ENCODE peak calls at places on chromosome 17, in ten cellular contexts. J is GM12865; D is activated CD8-positive, alpha-beta T cell treated with anti-CD3 and anti-CD28 coated beads, Interleukin-2, amount 10 ng/mL, durations not matched to agents 7 days and 5 days; P is fibroblast of lung; C is T-helper 1 cell; W is posterior cingulate gyrus; V is T-cell; Z is HEK293T; I is stimulated activated CD8-positive, alpha-beta memory T cell treated with anti-CD3 and anti-CD28 coated beads, Interleukin-7, amount 100 ng/mL, for 1 hour; G is AG08395. N is an unnamed sample.

GRCh38 chr17:72332367-72332766 is 211.5 kb downstream of the SOX9 start:
- DNase-seq in J (peak; percentile 62), D (no peak), P (no peak), C (no peak), W (no peak), V (no peak), Z (no peak), I (no peak), G (no peak), N (no peak)

GRCh38 chr17:4898351-4898750 is 985 bp upstream of the C17orf107 start:
- DNase-seq in J (no peak), D (no peak), P (no peak), C (no peak), W (no peak), V (no peak), Z (no peak), I (no peak), G (no peak), N (no peak)

GRCh38 chr17:33561935-33562334 is 268.8 kb upstream of the ASIC2 start:
- DNase-seq in J (peak; percentile 66), D (no peak), P (no peak), C (no peak), W (no peak), V (no peak), Z (no peak), I (no peak), G (no peak), N (no peak)

GRCh38 chr17:49165143-49165542 is 32.6 kb downstream of the B4GALNT2 start:
- DNase-seq in J (no peak), D (no peak), P (no peak), C (no peak), W (no peak), V (no peak), Z (no peak), I (no peak), G (no peak), N (no peak)

GRCh38 chr17:81453049-81453448 is 57.8 kb downstream of the BAHCC1 start:
- DNase-seq in J (no peak), D (no peak), P (no peak), C (no peak), W (peak; percentile 29), V (no peak), Z (no peak), I (no peak), G (no peak), N (no peak)

GRCh38 chr17:4967539-4968165 is at the start of gene SPAG7:
- DNase-seq in J (peak; percentile 99), D (peak; percentile 95), P (peak; percentile 97), C (peak; percentile 86), W (peak; percentile 94), V (peak; percentile 90), Z (peak; percentile 93), I (peak; percentile 88), G (peak; percentile 96), N (peak; percentile 100)

GRCh38 chr17:56289321-56289720 is 136.0 kb downstream of the ANKFN1 start:
- DNase-seq in J (no peak), D (no peak), P (no peak), C (no peak), W (no peak), V (no peak), Z (no peak), I (no peak), G (peak; percentile 30), N (no peak)

GRCh38 chr17:74972973-74973328 is 392 bp upstream of the HID1 start:
- DNase-seq in J (no peak), D (no peak), P (no peak), C (no peak), W (no peak), V (no peak), Z (no peak), I (no peak), G (no peak), N (no peak)

GRCh38 chr17:63929860-63930766 is 2.0 kb downstream of the CD79B start:
- DNase-seq in J (no peak), D (no peak), P (no peak), C (no peak), W (no peak), V (no peak), Z (no peak), I (no peak), G (no peak), N (no peak)

GRCh38 chr17:4148611-4149308 is 5.8 kb downstream of the CYB5D2 start:
- DNase-seq in J (no peak), D (no peak), P (no peak), C (no peak), W (no peak), V (no peak), Z (no peak), I (no peak), G (no peak), N (no peak)

GRCh38 chr17:67993998-67994361 is 2.3 kb downstream of the C17orf58 start:
- DNase-seq in J (peak; percentile 40), D (no peak), P (no peak), C (no peak), W (no peak), V (no peak), Z (peak; percentile 36), I (no peak), G (no peak), N (no peak)

GRCh38 chr17:50064253-50064991 is 8.5 kb downstream of the ITGA3 start:
- DNase-seq in J (no peak), D (no peak), P (peak; percentile 97), C (no peak), W (peak; percentile 50), V (no peak), Z (no peak), I (no peak), G (peak; percentile 92), N (no peak)

GRCh38 chr17:32342603-32343325 is 791 bp upstream of the C17orf75 start:
- DNase-seq in J (no peak), D (no peak), P (no peak), C (no peak), W (no peak), V (no peak), Z (no peak), I (no peak), G (no peak), N (no peak)

GRCh38 chr17:82950525-82951102 is 110.8 kb upstream of the ZNF750 start:
- DNase-seq in J (no peak), D (no peak), P (no peak), C (no peak), W (no peak), V (no peak), Z (no peak), I (no peak), G (no peak), N (no peak)

GRCh38 chr17:64146418-64147109 is 16.6 kb upstream of the ERN1 start:
- DNase-seq in J (peak; percentile 71), D (peak; percentile 53), P (peak; percentile 72), C (peak; percentile 18), W (peak; percentile 59), V (peak; percentile 51), Z (no peak), I (peak; percentile 24), G (peak; percentile 46), N (peak; percentile 43)